ENCODE peak calls at places on chromosomes 7 and 10, in nine cellular contexts. U is heart left ventricle; V is endothelial cell of umbilical vein; T is stimulated activated CD4-positive, alpha-beta T cell treated with anti-CD3 and anti-CD28 coated beads, Interleukin-15, amount 100 ng/mL, for 24 hours; O is NCI-H1436; L is HCEC 1CT; A is stimulated activated CD8-positive, alpha-beta memory T cell treated with anti-CD3 and anti-CD28 coated beads, Interleukin-4, amount 100 ng/mL, for 1 hour; X is effector CD4-positive, alpha-beta T cell; K is mucosa of descending colon. I is an unnamed sample.

GRCh38 chr10:85618841-85619240 is 747.8 kb downstream of the GRID1 start:
- DNase-seq in U (no peak), V (no peak), T (no peak), O (no peak), L (no peak), A (no peak), X (no peak), K (no peak), I (no peak)

GRCh38 chr7:128034830-128035229 is 3.6 kb upstream of the LRRC4 start:
- DNase-seq in U (no peak), V (no peak), T (no peak), O (no peak), L (no peak), A (no peak), X (no peak), K (no peak), I (no peak)

GRCh38 chr10:135601-136464 is 578 bp downstream of the ZMYND11 start:
- DNase-seq in U (peak), V (peak), T (peak), O (peak), L (peak), A (peak), X (peak), K (peak), I (peak)

GRCh38 chr7:129376778-129377700 is 57.2 kb upstream of the STRIP2 start:
- DNase-seq in U (no peak), V (peak), T (peak), O (no peak), L (peak), A (no peak), X (no peak), K (no peak), I (no peak)

GRCh38 chr7:46885167-46885566 is 696.7 kb downstream of the TNS3 start:
- DNase-seq in U (no peak), V (no peak), T (no peak), O (no peak), L (no peak), A (no peak), X (no peak), K (no peak), I (no peak)

GRCh38 chr10:126459878-126460481 is 71.7 kb upstream of the ADAM12 start:
- DNase-seq in U (no peak), V (no peak), T (no peak), O (no peak), L (peak), A (no peak), X (no peak), K (no peak), I (no peak)

GRCh38 chr7:130959743-130960207 is 225.8 kb upstream of the KLF14 start:
- DNase-seq in U (no peak), V (no peak), T (peak), O (no peak), L (peak), A (no peak), X (no peak), K (no peak), I (no peak)

GRCh38 chr10:70914316-70914864 is 26.0 kb upstream of the PCBD1 start:
- DNase-seq in U (peak), V (no peak), T (no peak), O (no peak), L (no peak), A (no peak), X (no peak), K (no peak), I (no peak)

GRCh38 chr10:72503241-72503640 is 122.6 kb downstream of the MICU1 start:
- DNase-seq in U (no peak), V (no peak), T (no peak), O (no peak), L (peak), A (no peak), X (no peak), K (no peak), I (no peak)

GRCh38 chr10:22087365-22087738 is 83.8 kb upstream of the DNAJC1 start:
- DNase-seq in U (no peak), V (no peak), T (no peak), O (no peak), L (no peak), A (no peak), X (no peak), K (no peak), I (no peak)

GRCh38 chr10:6269953-6270867 is 67.5 kb downstream of the PFKFB3 start:
- DNase-seq in U (no peak), V (no peak), T (peak), O (no peak), L (no peak), A (peak), X (peak), K (no peak), I (no peak)

GRCh38 chr7:43199761-43200160 is 87.3 kb downstream of the HECW1 start:
- DNase-seq in U (no peak), V (peak), T (no peak), O (no peak), L (peak), A (no peak), X (no peak), K (no peak), I (no peak)

GRCh38 chr7:40538281-40538680 is 403.5 kb downstream of the SUGCT start:
- DNase-seq in U (no peak), V (no peak), T (no peak), O (no peak), L (no peak), A (no peak), X (no peak), K (no peak), I (no peak)

GRCh38 chr10:89001428-89002072 is 11.0 kb downstream of the FAS start:
- DNase-seq in U (no peak), V (no peak), T (no peak), O (no peak), L (no peak), A (no peak), X (no peak), K (no peak), I (no peak)

GRCh38 chr10:72315611-72316385 is 38.9 kb downstream of the DNAJB12 start:
- DNase-seq in U (peak), V (peak), T (no peak), O (no peak), L (no peak), A (no peak), X (no peak), K (peak), I (no peak)

GRCh38 chr10:122303271-122304053 is 32.4 kb downstream of the BTBD16 start:
- DNase-seq in U (no peak), V (no peak), T (no peak), O (no peak), L (no peak), A (no peak), X (no peak), K (no peak), I (no peak)

GRCh38 chr7:34107306-34107705 is 202.0 kb downstream of the BMPER start:
- DNase-seq in U (no peak), V (no peak), T (no peak), O (peak), L (peak), A (no peak), X (no peak), K (no peak), I (no peak)

GRCh38 chr10:96038476-96039387 is 4.7 kb upstream of the CCNJ start:
- DNase-seq in U (no peak), V (peak), T (no peak), O (no peak), L (no peak), A (no peak), X (no peak), K (no peak), I (no peak)

GRCh38 chr7:5472432-5473315 is 49.0 kb upstream of the TNRC18 start:
- DNase-seq in U (no peak), V (no peak), T (no peak), O (no peak), L (no peak), A (no peak), X (no peak), K (no peak), I (no peak)

GRCh38 chr10:17673517-17674051 is 29.6 kb downstream of the STAM start:
- DNase-seq in U (no peak), V (no peak), T (no peak), O (no peak), L (peak), A (no peak), X (no peak), K (no peak), I (no peak)